ENCODE peak calls at places on chromosomes 11 and 22, in five cellular contexts. H, C, D, Z and I are unnamed samples.

GRCh38 chr22:33883561-33883960 is 36.7 kb downstream of the LARGE1 start:
- DNase-seq in H (no peak), C (no peak), D (no peak), Z (no peak), I (no peak)

GRCh38 chr11:32109138-32109537 is 18.3 kb downstream of the RCN1 start:
- DNase-seq in H (no peak), C (no peak), D (peak; percentile 61), Z (peak; percentile 94), I (peak; percentile 40)

GRCh38 chr11:19244621-19245020 is 3.9 kb upstream of the E2F8 start:
- DNase-seq in H (no peak), C (no peak), D (no peak), Z (no peak), I (no peak)

GRCh38 chr11:45665206-45665932 is at the start of gene CHST1:
- DNase-seq in H (peak; percentile 37), C (no peak), D (no peak), Z (no peak), I (no peak)

GRCh38 chr11:86517557-86517956 is 142.9 kb downstream of the CCDC81 start:
- DNase-seq in H (no peak), C (no peak), D (no peak), Z (no peak), I (no peak)

GRCh38 chr11:97739892-97740782 is 1280.6 kb upstream of the CNTN5 start:
- DNase-seq in H (no peak), C (no peak), D (no peak), Z (peak; percentile 59), I (peak; percentile 94)

GRCh38 chr11:115920087-115920461 is 415.9 kb upstream of the CADM1 start:
- DNase-seq in H (no peak), C (no peak), D (no peak), Z (peak; percentile 67), I (no peak)

GRCh38 chr22:35076648-35077047 is 10.7 kb downstream of the ISX start:
- DNase-seq in H (no peak), C (no peak), D (no peak), Z (no peak), I (no peak)

GRCh38 chr11:105456950-105457349 is 152.9 kb upstream of the GRIA4 start:
- DNase-seq in H (no peak), C (no peak), D (no peak), Z (no peak), I (no peak)

GRCh38 chr11:64560139-64560771 is 30.8 kb upstream of the SLC22A12 start:
- DNase-seq in H (no peak), C (no peak), D (no peak), Z (no peak), I (no peak)

GRCh38 chr22:35608088-35608487 is 9.0 kb downstream of the MB start:
- DNase-seq in H (no peak), C (no peak), D (no peak), Z (no peak), I (no peak)

GRCh38 chr11:79121351-79121750 is 319.5 kb downstream of the TENM4 start:
- DNase-seq in H (no peak), C (no peak), D (no peak), Z (peak; percentile 19), I (no peak)

GRCh38 chr11:60964801-60965200 is 6.7 kb upstream of the CD6 start:
- DNase-seq in H (no peak), C (no peak), D (no peak), Z (no peak), I (no peak)

GRCh38 chr11:68146704-68147474 is 25.7 kb upstream of the CHKA start:
- DNase-seq in H (no peak), C (no peak), D (peak; percentile 28), Z (peak; percentile 50), I (peak; percentile 22)

GRCh38 chr22:39917776-39918493 is 17.1 kb downstream of the GRAP2 start:
- DNase-seq in H (no peak), C (no peak), D (no peak), Z (no peak), I (peak; percentile 55)

GRCh38 chr11:8531312-8531711 is 62.7 kb downstream of the STK33 start:
- DNase-seq in H (no peak), C (no peak), D (no peak), Z (no peak), I (peak; percentile 20)

GRCh38 chr11:24793479-24793878 is 296.6 kb downstream of the LUZP2 start:
- DNase-seq in H (no peak), C (no peak), D (peak; percentile 4), Z (peak; percentile 61), I (peak; percentile 8)

GRCh38 chr11:110818032-110818687 is 105.9 kb upstream of the ARHGAP20 start:
- DNase-seq in H (no peak), C (peak; percentile 52), D (no peak), Z (peak; percentile 60), I (peak; percentile 26)

GRCh38 chr22:41544671-41545476 is 604 bp upstream of the POLR3H start:
- DNase-seq in H (no peak), C (no peak), D (no peak), Z (no peak), I (no peak)

GRCh38 chr22:21455334-21456089 is 11.7 kb upstream of the TMEM191C start:
- DNase-seq in H (peak; percentile 7), C (no peak), D (no peak), Z (no peak), I (no peak)

GRCh38 chr11:18209058-18209457 is 27.5 kb downstream of the SAA4 start:
- DNase-seq in H (no peak), C (no peak), D (no peak), Z (no peak), I (no peak)

GRCh38 chr22:24728790-24729637 is 45.5 kb downstream of the PIWIL3 start:
- DNase-seq in H (no peak), C (no peak), D (peak; percentile 70), Z (peak; percentile 74), I (peak; percentile 89)

GRCh38 chr11:77512092-77512491 is 38.2 kb upstream of the PAK1 start:
- DNase-seq in H (no peak), C (no peak), D (no peak), Z (no peak), I (no peak)

GRCh38 chr11:94788396-94788795 is 20.2 kb downstream of the AMOTL1 start:
- DNase-seq in H (no peak), C (no peak), D (no peak), Z (no peak), I (no peak)

GRCh38 chr11:9039194-9039593 is 35.4 kb upstream of the NRIP3 start:
- DNase-seq in H (no peak), C (no peak), D (no peak), Z (peak; percentile 3), I (peak; percentile 46)

GRCh38 chr22:33350961-33351360 is 292.8 kb upstream of the SYN3 start:
- DNase-seq in H (no peak), C (no peak), D (no peak), Z (no peak), I (no peak)

GRCh38 chr11:133133053-133133452 is 399.2 kb downstream of the OPCML start:
- DNase-seq in H (no peak), C (no peak), D (no peak), Z (no peak), I (no peak)

GRCh38 chr11:114166897-114167323 is 107.4 kb downstream of the ZBTB16 start:
- DNase-seq in H (peak; percentile 85), C (peak; percentile 81), D (peak; percentile 72), Z (peak; percentile 63), I (peak; percentile 95)

GRCh38 chr11:117823941-117824420 is 563 bp downstream of the FXYD2 start:
- DNase-seq in H (peak; percentile 66), C (no peak), D (no peak), Z (no peak), I (peak; percentile 86)

GRCh38 chr11:126426820-126427749 is 71.6 kb downstream of the ST3GAL4 start:
- DNase-seq in H (no peak), C (no peak), D (no peak), Z (no peak), I (no peak)

DNA sequence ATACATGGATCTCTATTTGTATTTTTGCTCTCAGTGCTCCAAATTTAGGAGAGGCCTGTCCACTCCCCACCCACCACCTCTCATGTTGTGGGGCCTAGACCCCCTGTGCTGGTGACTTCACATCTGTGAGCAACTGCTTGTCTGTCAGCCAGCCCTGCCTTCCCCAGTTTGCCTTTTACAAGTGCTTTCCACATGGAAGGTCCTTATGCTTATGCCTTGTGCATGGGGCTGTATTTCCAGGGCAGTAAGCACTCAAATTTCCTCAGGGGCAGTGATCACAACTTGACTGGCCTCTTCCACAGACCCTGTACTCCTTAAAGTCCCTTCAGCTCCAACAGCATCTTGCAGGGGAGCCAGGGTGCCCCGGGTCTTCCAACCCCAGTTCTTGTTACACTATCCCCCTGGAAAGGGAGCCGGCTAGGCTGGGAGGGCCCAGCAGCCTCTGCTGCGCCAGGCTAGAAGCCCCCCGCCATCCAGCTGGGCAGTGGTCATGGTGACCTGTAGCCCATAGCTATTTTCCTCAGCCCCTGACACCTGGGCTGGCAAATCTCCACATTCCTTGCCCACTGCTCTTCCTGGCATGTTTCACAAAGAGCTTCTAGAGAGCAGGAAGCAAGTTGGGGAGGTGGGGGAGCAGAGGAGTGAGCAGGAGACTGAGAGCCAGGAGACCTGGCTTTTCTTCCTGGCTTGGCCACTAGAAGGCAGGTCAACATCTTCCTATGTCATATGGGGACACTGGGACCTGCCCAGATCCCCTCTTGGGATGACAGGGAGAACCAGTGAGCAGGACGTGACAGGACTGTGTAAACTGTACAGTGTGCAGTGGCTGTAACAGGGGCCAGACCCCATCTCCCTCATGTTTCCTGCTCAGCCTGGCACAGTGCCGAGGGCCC is 29.7 kb downstream of the GDPD5 start:
- DNase-seq in H (no peak), C (no peak), D (no peak), Z (no peak), I (no peak)
- TF ChIP-seq CTCF in H (no peak), C (no peak), D (no peak), Z (peak; percentile 1), I (no peak)

DNA sequence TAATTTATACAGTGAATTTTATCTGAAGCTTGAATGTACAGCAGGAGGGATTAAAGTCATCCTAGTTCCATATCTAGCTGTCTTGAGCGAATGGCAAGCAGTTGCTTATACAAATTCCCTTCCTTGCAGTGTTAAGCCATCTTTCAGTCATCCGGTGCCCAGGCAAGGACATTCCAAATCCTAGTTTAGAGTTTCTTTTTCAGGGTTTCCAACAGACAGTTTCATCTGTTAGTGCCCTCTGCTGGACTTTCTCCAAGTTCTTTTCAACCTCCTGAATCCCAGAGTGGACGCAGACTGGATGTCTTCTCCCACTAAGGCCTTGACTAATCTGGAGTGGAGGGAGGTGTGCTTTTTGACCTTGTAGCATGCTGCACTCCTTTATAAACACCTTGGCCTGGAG is 45.4 kb downstream of the GRAMD1B start:
- DNase-seq in H (no peak), C (no peak), D (peak; percentile 50), Z (peak; percentile 57), I (peak; percentile 63)
- TF ChIP-seq CTCF in H (no peak), C (peak; percentile 40), D (peak; percentile 65), Z (peak; percentile 32), I (peak; percentile 26)

GRCh38 chr22:19473578-19473977 is 5.4 kb downstream of the UFD1 start:
- DNase-seq in H (no peak), C (no peak), D (no peak), Z (no peak), I (peak; percentile 28)
- TF ChIP-seq CTCF in H (no peak), C (peak; percentile 1), D (peak; percentile 22), Z (no peak), I (peak; percentile 12)

GRCh38 chr11:120565436-120566155 is 54.0 kb downstream of the GRIK4 start:
- DNase-seq in H (no peak), C (no peak), D (no peak), Z (no peak), I (peak; percentile 27)

GRCh38 chr11:120563698-120564572 is 52.4 kb downstream of the GRIK4 start:
- DNase-seq in H (no peak), C (no peak), D (no peak), Z (no peak), I (no peak)

GRCh38 chr11:120562806-120563425 is 51.4 kb downstream of the GRIK4 start:
- DNase-seq in H (no peak), C (no peak), D (no peak), Z (no peak), I (peak; percentile 25)

GRCh38 chr11:120566176-120566575 is 54.6 kb downstream of the GRIK4 start:
- DNase-seq in H (no peak), C (no peak), D (peak; percentile 38), Z (peak; percentile 54), I (peak; percentile 17)

GRCh38 chr11:120564573-120565301 is 53.2 kb downstream of the GRIK4 start:
- DNase-seq in H (no peak), C (no peak), D (peak; percentile 67), Z (peak; percentile 75), I (peak; percentile 52)
- TF ChIP-seq CTCF in H (no peak), C (no peak), D (peak; percentile 32), Z (peak; percentile 40), I (no peak)